ENCODE peak calls at places on chromosomes 2 and 18, in nine cellular contexts. T, K, L, U, D, J, W, O and B are unnamed samples.
A peak's percentile ranks its signal among the peaks of the same experiment; 100 is the strongest.

GRCh38 chr2:208175843-208176160 is 12.4 kb upstream of the CRYGA start:
- DNase-seq in W (no peak), L (no peak), J (peak; percentile 17), D (no peak), O (no peak), U (no peak), K (no peak), T (no peak), B (no peak)

GRCh38 chr2:43569921-43570320 is 25.9 kb downstream of the THADA start:
- DNase-seq in T (no peak), K (no peak), O (no peak), J (no peak), U (no peak), D (no peak), L (no peak), W (no peak), B (peak; percentile 36)

GRCh38 chr2:19312949-19313348 is 45.5 kb downstream of the OSR1 start:
- DNase-seq in L (no peak), T (no peak), O (peak; percentile 54), D (no peak), K (peak; percentile 79), U (no peak), W (no peak), J (peak; percentile 19), B (no peak)

GRCh38 chr2:61634512-61634911 is 96.4 kb upstream of the XPO1 start:
- DNase-seq in K (no peak), L (no peak), D (no peak), W (no peak), U (no peak), T (no peak), O (no peak), J (no peak), B (no peak)

GRCh38 chr2:29902356-29902755 is 19.0 kb downstream of the ALK start:
- DNase-seq in U (no peak), D (no peak), O (no peak), K (peak; percentile 7), J (no peak), T (no peak), L (peak; percentile 32), W (no peak), B (no peak)

GRCh38 chr2:120219766-120220165 is 3.4 kb downstream of the TMEM185B start:
- DNase-seq in J (no peak), T (no peak), W (no peak), O (no peak), K (no peak), U (no peak), D (no peak), L (no peak), B (no peak)

GRCh38 chr2:230408244-230408842 is 7.7 kb upstream of the SP100 start:
- DNase-seq in L (no peak), T (no peak), K (peak; percentile 38), O (peak; percentile 80), U (no peak), D (peak; percentile 77), J (no peak), W (peak; percentile 47), B (no peak)

GRCh38 chr18:54776282-54776977 is 51.8 kb upstream of the RAB27B start:
- DNase-seq in O (peak; percentile 99), D (peak; percentile 30), J (peak; percentile 59), U (no peak), T (no peak), L (no peak), W (peak; percentile 94), K (peak; percentile 99), B (no peak)

GRCh38 chr2:12636837-12637581 is 79.7 kb upstream of the TRIB2 start:
- DNase-seq in K (peak; percentile 27), L (no peak), D (peak; percentile 19), W (peak; percentile 9), T (no peak), U (no peak), J (peak; percentile 34), O (no peak), B (peak; percentile 48)

GRCh38 chr2:218858671-218859555 is 692 bp upstream of the WNT6 start:
- DNase-seq in U (no peak), D (no peak), J (no peak), O (no peak), K (no peak), W (no peak), T (no peak), L (peak; percentile 63), B (no peak)

GRCh38 chr18:10482363-10482984 is 28.0 kb downstream of the APCDD1 start:
- DNase-seq in O (no peak), D (no peak), W (no peak), U (no peak), K (no peak), L (no peak), T (no peak), J (peak; percentile 0), B (no peak)

GRCh38 chr2:239715202-239715601 is 309.9 kb downstream of the NDUFA10 start:
- DNase-seq in W (no peak), O (no peak), T (no peak), U (no peak), L (no peak), D (no peak), J (no peak), K (no peak), B (no peak)

GRCh38 chr2:180385601-180386201 is 378.6 kb upstream of the CWC22 start:
- DNase-seq in T (no peak), K (peak; percentile 88), W (no peak), D (no peak), U (no peak), O (peak; percentile 41), J (no peak), L (no peak), B (no peak)

GRCh38 chr2:229257980-229258379 is 13.1 kb downstream of the PID1 start:
- DNase-seq in O (no peak), W (no peak), U (no peak), D (no peak), T (no peak), J (no peak), L (no peak), K (no peak), B (no peak)

GRCh38 chr2:27217173-27218121 is at the start of gene CAD:
- DNase-seq in O (peak; percentile 81), D (peak; percentile 92), T (peak; percentile 93), K (peak; percentile 89), U (peak; percentile 81), W (peak; percentile 68), J (peak; percentile 96), L (peak; percentile 90), B (peak; percentile 80)

GRCh38 chr2:31523871-31524492 is 56.8 kb downstream of the SRD5A2 start:
- DNase-seq in K (peak; percentile 72), W (peak; percentile 36), D (no peak), J (peak; percentile 72), L (peak; percentile 73), O (peak; percentile 46), U (no peak), T (peak; percentile 38), B (peak; percentile 33)

GRCh38 chr2:203427061-203427460 is 98.9 kb downstream of the ABI2 start:
- DNase-seq in L (no peak), D (no peak), W (peak; percentile 60), O (peak; percentile 84), T (no peak), J (peak; percentile 37), U (no peak), K (no peak), B (no peak)

GRCh38 chr2:201837391-201837790 is 31.1 kb downstream of the CDK15 start:
- DNase-seq in W (no peak), O (no peak), D (no peak), U (no peak), J (peak; percentile 76), T (no peak), L (no peak), K (no peak), B (no peak)

GRCh38 chr18:31325051-31325450 is 7.1 kb downstream of the DSG1 start:
- DNase-seq in T (no peak), D (peak; percentile 27), L (no peak), J (no peak), O (peak; percentile 79), K (peak; percentile 96), U (no peak), W (peak; percentile 11), B (no peak)

GRCh38 chr2:186256540-186256939 is 229.5 kb upstream of the ZC3H15 start:
- DNase-seq in T (no peak), K (peak; percentile 71), O (peak; percentile 50), D (no peak), L (no peak), U (no peak), W (peak; percentile 4), J (peak; percentile 66), B (no peak)

GRCh38 chr18:34929336-34929780 is 111.9 kb upstream of the MAPRE2 start:
- DNase-seq in U (no peak), O (peak; percentile 81), J (peak; percentile 24), T (no peak), L (no peak), D (no peak), K (peak; percentile 84), W (peak; percentile 87), B (no peak)

GRCh38 chr2:233051241-233052149 is 8.6 kb upstream of the INPP5D start:
- DNase-seq in T (no peak), O (peak; percentile 74), K (peak; percentile 42), L (peak; percentile 81), W (no peak), U (no peak), D (peak; percentile 93), J (no peak), B (no peak)

GRCh38 chr18:9117980-9118841 is 15.7 kb downstream of the NDUFV2 start:
- DNase-seq in T (no peak), O (no peak), W (no peak), D (no peak), L (no peak), K (no peak), J (peak; percentile 94), U (no peak), B (no peak)